ENCODE peak calls at places on chromosomes 6 and 20, in six cellular contexts. P is PC-3, G is H9, F is HCT116, M is GM12878, W is neural progenitor cell. Y is an unnamed sample.

GRCh38 chr6:79946773-79947190 is 571 bp downstream of the ELOVL4 start:
- DNase-seq in M (no peak), G (peak), P (peak), F (no peak), W (peak), Y (peak)

GRCh38 chr6:42131531-42131930 is 10.9 kb downstream of the C6orf132 start:
- DNase-seq in P (peak), M (no peak), G (no peak), F (no peak), W (no peak), Y (no peak)

GRCh38 chr6:55675936-55676335 is 96.9 kb upstream of the HMGCLL1 start:
- DNase-seq in G (no peak), M (no peak), W (no peak), P (no peak), F (no peak), Y (no peak)

GRCh38 chr6:88585081-88585692 is 378.2 kb downstream of the RNGTT start:
- DNase-seq in G (no peak), F (no peak), P (no peak), W (no peak), M (no peak), Y (no peak)

GRCh38 chr20:59832406-59833156 is 100.9 kb downstream of the SYCP2 start:
- DNase-seq in M (no peak), W (no peak), P (no peak), F (no peak), G (no peak), Y (peak)

GRCh38 chr6:14066782-14067406 is 50.7 kb upstream of the CD83 start:
- DNase-seq in W (peak), P (peak), M (no peak), G (no peak), F (peak), Y (peak)

GRCh38 chr6:43943099-43943766 is 173.2 kb downstream of the VEGFA start:
- DNase-seq in G (peak), M (no peak), P (no peak), F (no peak), W (no peak), Y (no peak)

GRCh38 chr6:128903715-128904114 is 20.8 kb downstream of the LAMA2 start:
- DNase-seq in P (no peak), G (no peak), W (no peak), F (no peak), M (no peak), Y (no peak)

GRCh38 chr20:46419882-46420281 is 13.5 kb upstream of the ELMO2 start:
- DNase-seq in P (no peak), G (no peak), W (no peak), F (no peak), M (no peak), Y (no peak)

GRCh38 chr6:45791600-45792168 is 224.0 kb downstream of the CLIC5 start:
- DNase-seq in W (no peak), G (no peak), F (no peak), P (peak), M (no peak), Y (no peak)

GRCh38 chr6:155340464-155341129 is 26.3 kb upstream of the TFB1M start:
- DNase-seq in G (peak), F (peak), P (peak), M (no peak), W (peak), Y (no peak)

GRCh38 chr6:40955181-40955550 is 83.9 kb downstream of the UNC5CL start:
- DNase-seq in W (no peak), F (no peak), P (no peak), G (no peak), M (no peak), Y (no peak)

GRCh38 chr6:157036245-157036681 is 259.1 kb downstream of the ARID1B start:
- DNase-seq in P (peak), W (no peak), F (no peak), M (no peak), G (no peak), Y (peak)

GRCh38 chr6:113909224-113909856 is 52.2 kb downstream of the MARCKS start:
- DNase-seq in G (no peak), M (peak), W (peak), P (peak), F (peak), Y (peak)

GRCh38 chr20:41617059-41617921 is 887 bp downstream of the CHD6 start:
- DNase-seq in M (no peak), W (peak), F (no peak), P (peak), G (peak), Y (peak)

GRCh38 chr6:13260116-13260598 is 68.2 kb downstream of the TBC1D7 start:
- DNase-seq in G (no peak), W (no peak), M (no peak), F (no peak), P (no peak), Y (no peak)

GRCh38 chr6:32108094-32108627 is 977 bp downstream of the TNXB start:
- DNase-seq in W (peak), M (no peak), G (no peak), P (peak), F (no peak), Y (peak)

GRCh38 chr20:32893878-32894483 is 35.3 kb downstream of the EFCAB8 start:
- DNase-seq in W (peak), G (peak), F (no peak), M (no peak), P (peak), Y (no peak)

GRCh38 chr6:55980627-55981211 is 105.3 kb upstream of the BMP5 start:
- DNase-seq in G (no peak), F (peak), M (no peak), P (peak), W (peak), Y (peak)

GRCh38 chr6:48135352-48136084 is 24.5 kb upstream of the PTCHD4 start:
- DNase-seq in W (no peak), F (no peak), P (peak), M (no peak), G (no peak), Y (peak)

GRCh38 chr6:25138024-25138696 is 141.0 kb upstream of the CARMIL1 start:
- DNase-seq in G (no peak), M (peak), F (no peak), P (peak), W (no peak), Y (peak)

GRCh38 chr6:134295953-134296553 is 21.9 kb downstream of the SGK1 start:
- DNase-seq in M (no peak), W (no peak), P (peak), F (peak), G (no peak), Y (peak)

GRCh38 chr6:32397252-32397920 is 9.6 kb downstream of the BTNL2 start:
- DNase-seq in M (peak), G (no peak), P (no peak), F (no peak), W (no peak), Y (no peak)

GRCh38 chr6:42279966-42280629 is 62.4 kb upstream of the MRPS10 start:
- DNase-seq in M (no peak), F (no peak), G (no peak), W (no peak), P (peak), Y (no peak)

GRCh38 chr6:157187182-157188093 is 135.9 kb downstream of the TMEM242 start:
- DNase-seq in F (no peak), M (no peak), W (no peak), P (peak), G (no peak), Y (peak)

GRCh38 chr20:4511776-4512175 is 209.9 kb upstream of the PRND start:
- DNase-seq in P (no peak), M (no peak), W (no peak), F (no peak), G (no peak), Y (no peak)

GRCh38 chr6:41901882-41902519 is 6.8 kb upstream of the USP49 start:
- DNase-seq in W (peak), P (peak), M (no peak), G (peak), F (no peak), Y (no peak)

GRCh38 chr20:19435820-19436219 is 223.4 kb downstream of the SLC24A3 start:
- DNase-seq in M (no peak), P (no peak), F (no peak), G (no peak), W (no peak), Y (no peak)

GRCh38 chr20:19440660-19441527 is 228.5 kb downstream of the SLC24A3 start:
- DNase-seq in P (no peak), F (no peak), M (no peak), G (no peak), W (no peak), Y (no peak)

GRCh38 chr20:19433371-19434316 is 221.2 kb downstream of the SLC24A3 start:
- DNase-seq in W (no peak), P (no peak), M (no peak), G (no peak), F (no peak), Y (no peak)

DNA sequence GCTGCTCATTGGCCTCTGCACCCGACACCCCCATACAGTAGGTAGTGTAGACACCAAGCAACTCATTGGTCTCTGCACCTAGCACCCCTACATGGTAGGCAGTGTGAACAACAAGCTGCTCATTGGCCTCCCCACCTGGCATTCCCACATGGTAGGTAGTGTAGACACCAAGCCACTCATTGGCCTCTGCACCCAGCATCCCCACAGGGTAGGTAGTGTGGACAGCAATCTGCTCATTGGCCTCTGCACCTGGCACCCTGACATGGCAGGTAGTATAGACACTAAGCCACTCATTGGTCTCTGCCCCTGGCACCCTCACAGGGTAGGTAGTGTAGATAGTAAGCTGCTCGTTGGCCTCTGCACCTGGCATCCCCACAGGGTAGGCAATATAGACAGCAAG is 226.0 kb downstream of the SLC24A3 start:
- DNase-seq in G (no peak), P (no peak), M (no peak), W (no peak), F (no peak), Y (no peak)
- H2AFZ ChIP-seq in G (no peak), P (no peak), M (no peak), W (no peak), F (no peak), Y (no peak)

GRCh38 chr6:130107710-130108109 is 89.3 kb downstream of the L3MBTL3 start:
- DNase-seq in M (no peak), F (no peak), G (no peak), P (no peak), W (peak), Y (no peak)
- H3K4me2 ChIP-seq in M (no peak), F (no peak), G (no peak), P (no peak), W (no peak), Y (no peak)

GRCh38 chr20:63778857-63779256 is 39.3 kb downstream of the SLC2A4RG start:
- DNase-seq in W (no peak), G (no peak), M (no peak), P (no peak), F (no peak), Y (no peak)
- H2AFZ ChIP-seq in W (no peak), G (no peak), M (no peak), P (no peak), F (no peak), Y (no peak)

GRCh38 chr20:53752971-53753879 is 159.6 kb upstream of the ZNF217 start:
- DNase-seq in G (no peak), P (peak), W (no peak), F (no peak), M (no peak), Y (no peak)
- H3K4me2 ChIP-seq in G (peak), P (peak), W (peak), F (peak), M (no peak), Y (peak)

DNA sequence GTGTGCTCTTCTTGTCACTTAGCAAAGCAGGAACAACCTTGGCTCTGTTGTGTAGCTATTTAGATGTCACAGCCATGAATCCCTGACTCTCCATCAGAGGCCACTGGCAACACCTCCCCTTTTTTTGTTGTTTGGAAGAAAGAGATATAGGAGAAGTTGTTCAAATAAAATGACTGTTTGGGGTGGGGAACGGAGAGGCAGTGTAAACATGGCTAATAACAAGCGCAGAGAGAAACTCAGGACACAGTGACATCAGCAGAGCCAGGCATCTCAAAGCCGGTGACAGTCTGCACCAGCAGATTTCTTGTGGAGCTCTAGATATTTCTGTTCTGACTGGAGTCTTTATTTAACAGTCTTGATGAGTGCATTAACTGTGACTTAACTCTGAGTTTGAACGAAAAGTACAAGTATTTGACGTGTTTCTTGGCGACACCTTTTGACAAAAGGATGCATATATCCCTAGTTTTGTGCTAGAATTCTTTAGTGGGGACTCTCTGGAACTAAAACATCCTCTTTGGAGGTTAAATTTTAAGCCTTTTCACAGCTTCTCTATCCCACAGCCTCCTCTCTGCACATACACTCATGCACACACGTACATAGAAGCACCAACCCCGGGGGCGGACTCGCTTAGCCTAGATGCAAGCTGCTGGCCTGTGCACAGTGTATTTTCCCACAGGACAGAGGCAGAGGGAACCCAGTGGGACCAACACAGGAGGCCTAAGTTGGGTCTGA is 53.8 kb downstream of the ADAT2 start:
- DNase-seq in F (no peak), P (peak), G (no peak), M (no peak), W (no peak), Y (peak)
- H2AFZ ChIP-seq in F (no peak), P (peak), G (no peak), M (no peak), W (no peak), Y (no peak)

GRCh38 chr6:31037169-31037568 is 26.9 kb downstream of the MUC22 start:
- DNase-seq in P (no peak), F (no peak), M (no peak), G (no peak), W (no peak), Y (no peak)
- H3K4me2 ChIP-seq in P (no peak), F (no peak), M (no peak), G (no peak), W (no peak), Y (no peak)